ENCODE peak calls at places on chromosomes 12 and 14, in ten cellular contexts. A is stomach; Y is CD8-positive, alpha-beta T cell; V is fibroblast of lung; I is cardiac muscle cell; T is thoracic aorta; Z is tibial nerve; X is astrocyte; P is gastrocnemius medialis; F is prostate gland. L is an unnamed sample.

GRCh38 chr12:122471324-122472226 is 29.2 kb downstream of the ZCCHC8 start:
- DNase-seq in T (no peak), P (no peak), V (peak; percentile 69), Z (no peak), A (peak; percentile 22), I (peak; percentile 63), Y (no peak), X (peak; percentile 56), F (peak; percentile 16), L (peak; percentile 88)

GRCh38 chr12:12693111-12693671 is 2.8 kb downstream of the GPR19 start:
- DNase-seq in I (peak; percentile 48), A (no peak), V (no peak), Y (no peak), X (no peak), T (no peak), P (no peak), Z (no peak), F (no peak), L (no peak)

GRCh38 chr14:67620217-67620789 is 583 bp downstream of the ARG2 start:
- DNase-seq in Y (no peak), I (peak; percentile 63), Z (no peak), V (no peak), P (peak; percentile 48), F (peak; percentile 42), T (no peak), A (peak; percentile 26), X (no peak), L (peak; percentile 27)

GRCh38 chr12:49885118-49885517 is 18.6 kb downstream of the FAIM2 start:
- DNase-seq in T (no peak), V (no peak), Y (no peak), P (no peak), A (no peak), F (no peak), X (no peak), Z (no peak), I (no peak), L (no peak)

GRCh38 chr12:57452181-57452936 is 2.7 kb upstream of the INHBE start:
- DNase-seq in X (peak; percentile 93), A (no peak), I (peak; percentile 94), Y (no peak), P (peak; percentile 47), Z (no peak), V (peak; percentile 94), F (no peak), T (no peak), L (peak; percentile 93)

GRCh38 chr12:42593781-42594322 is 4.3 kb upstream of the PRICKLE1 start:
- DNase-seq in I (no peak), Y (no peak), P (no peak), Z (no peak), A (no peak), V (no peak), T (no peak), X (no peak), F (no peak), L (no peak)

GRCh38 chr14:31207746-31208545 is at the start of gene HECTD1:
- DNase-seq in Y (peak; percentile 78), T (peak; percentile 56), P (peak; percentile 91), Z (peak; percentile 58), V (peak; percentile 91), A (peak; percentile 89), I (peak; percentile 95), F (peak; percentile 89), X (peak; percentile 92), L (peak; percentile 93)

GRCh38 chr14:105330491-105330895 is 15.9 kb downstream of the PACS2 start:
- DNase-seq in Z (no peak), Y (no peak), F (no peak), X (peak; percentile 60), I (no peak), A (no peak), V (peak; percentile 70), P (no peak), T (no peak), L (peak; percentile 33)

GRCh38 chr12:42162940-42163339 is 18.3 kb upstream of the GXYLT1 start:
- DNase-seq in A (no peak), T (no peak), X (no peak), P (no peak), V (no peak), Y (no peak), I (no peak), Z (no peak), F (no peak), L (no peak)

GRCh38 chr14:64475585-64476273 is 10.4 kb downstream of the AKAP5 start:
- DNase-seq in Y (no peak), A (no peak), Z (no peak), I (no peak), V (no peak), X (no peak), T (no peak), F (no peak), P (no peak), L (no peak)

GRCh38 chr14:63899953-63900352 is 47.1 kb downstream of the SYNE2 start:
- DNase-seq in X (no peak), Y (no peak), A (no peak), I (no peak), V (no peak), Z (no peak), T (no peak), P (no peak), F (no peak), L (no peak)

GRCh38 chr14:70045715-70046535 is 142.8 kb downstream of the SLC8A3 start:
- DNase-seq in F (peak; percentile 65), Y (no peak), A (peak; percentile 86), P (peak; percentile 32), T (no peak), X (peak; percentile 2), Z (no peak), I (peak; percentile 77), V (peak; percentile 33), L (peak; percentile 70)

GRCh38 chr12:104138747-104139186 is 757 bp upstream of the NFYB start:
- DNase-seq in T (no peak), Y (no peak), V (no peak), I (peak; percentile 26), F (no peak), P (peak; percentile 6), X (no peak), Z (no peak), A (no peak), L (no peak)

GRCh38 chr14:65728604-65729003 is 316.1 kb downstream of the FUT8 start:
- DNase-seq in T (no peak), P (no peak), X (no peak), A (no peak), I (no peak), V (no peak), Z (no peak), Y (no peak), F (no peak), L (no peak)
- H3K4me3 ChIP-seq in T (no peak overlapping the region), P (no peak overlapping the region), X (no peak overlapping the region), A (no peak overlapping the region), I (no peak overlapping the region), V (no peak overlapping the region), Z (no peak overlapping the region), Y (no peak overlapping the region), F (no peak overlapping the region), L (no peak overlapping the region)

DNA sequence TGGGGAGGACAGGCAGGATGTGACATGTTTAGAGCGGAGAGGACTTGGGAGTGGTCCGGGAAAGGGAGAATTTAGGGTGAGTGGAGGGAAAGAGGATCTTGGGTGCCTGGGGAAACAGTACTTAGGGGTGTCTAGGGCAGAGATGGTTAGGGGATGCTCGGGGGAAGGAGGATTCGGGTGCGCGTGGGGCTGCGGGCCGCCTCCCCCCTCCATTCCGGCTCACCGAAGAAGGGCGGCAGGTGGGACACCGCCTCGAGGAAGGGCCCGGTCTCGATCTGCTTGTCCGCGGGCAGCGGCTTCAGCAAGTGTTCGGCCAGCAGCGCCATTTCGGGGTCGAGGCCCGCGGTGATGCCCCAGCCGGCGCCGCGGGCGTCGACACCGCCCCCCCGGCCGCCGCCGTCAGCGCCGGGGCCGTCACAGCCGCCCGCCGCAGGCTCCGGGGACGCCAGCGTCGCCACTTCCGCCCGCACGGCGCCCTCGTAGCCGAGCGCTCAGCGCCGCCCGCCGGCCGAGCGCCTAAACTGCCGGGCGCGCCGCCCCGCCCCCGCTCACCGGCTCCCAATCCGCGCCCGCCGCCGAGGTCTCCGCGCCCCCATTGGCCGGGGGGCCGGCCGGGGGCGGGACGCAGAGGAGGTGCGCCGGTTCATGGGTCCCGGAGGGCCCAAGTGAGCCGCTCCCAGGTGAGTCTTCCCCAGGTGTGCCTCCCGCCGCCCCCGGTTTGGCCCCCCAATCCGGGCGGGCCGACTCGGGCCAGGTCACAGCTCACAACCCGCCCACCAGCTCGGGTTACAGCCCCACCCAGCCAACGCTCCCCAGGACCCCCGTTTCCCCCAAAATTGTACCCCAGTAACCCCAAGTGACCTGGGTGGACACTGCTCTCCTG is at the start of gene GLTP:
- DNase-seq in T (peak; percentile 20), A (peak; percentile 91), F (peak; percentile 79), X (peak; percentile 47), V (peak; percentile 65), I (peak; percentile 95), Z (peak; percentile 67), P (peak; percentile 61), Y (peak; percentile 82), L (peak; percentile 65)
- TF ChIP-seq CTCF in T (peak; percentile 25), A (peak; percentile 33), F (peak; percentile 62), X (no peak), V (no peak), I (peak; percentile 20), Z (peak; percentile 99), P (peak; percentile 85), Y (peak; percentile 48), L (no peak)

GRCh38 chr12:73342733-73343132 is 1070.6 kb downstream of the TRHDE start:
- DNase-seq in Y (no peak), T (no peak), F (no peak), Z (no peak), I (no peak), X (no peak), V (no peak), P (no peak), A (no peak), L (no peak)
- H3K4me3 ChIP-seq in Y (no peak overlapping the region), T (no peak overlapping the region), F (no peak overlapping the region), Z (no peak overlapping the region), I (no peak overlapping the region), X (no peak overlapping the region), V (no peak overlapping the region), P (no peak overlapping the region), A (no peak overlapping the region), L (no peak overlapping the region)

GRCh38 chr12:55515696-55516095 is 23.5 kb downstream of the OR6C68 start:
- DNase-seq in P (no peak), A (no peak), Y (no peak), F (no peak), V (no peak), X (no peak), I (no peak), Z (no peak), T (no peak), L (no peak)
- TF ChIP-seq CTCF in P (no peak), A (no peak), Y (no peak), F (no peak), V (no peak), X (no peak), I (no peak), Z (no peak), T (no peak), L (no peak)

DNA sequence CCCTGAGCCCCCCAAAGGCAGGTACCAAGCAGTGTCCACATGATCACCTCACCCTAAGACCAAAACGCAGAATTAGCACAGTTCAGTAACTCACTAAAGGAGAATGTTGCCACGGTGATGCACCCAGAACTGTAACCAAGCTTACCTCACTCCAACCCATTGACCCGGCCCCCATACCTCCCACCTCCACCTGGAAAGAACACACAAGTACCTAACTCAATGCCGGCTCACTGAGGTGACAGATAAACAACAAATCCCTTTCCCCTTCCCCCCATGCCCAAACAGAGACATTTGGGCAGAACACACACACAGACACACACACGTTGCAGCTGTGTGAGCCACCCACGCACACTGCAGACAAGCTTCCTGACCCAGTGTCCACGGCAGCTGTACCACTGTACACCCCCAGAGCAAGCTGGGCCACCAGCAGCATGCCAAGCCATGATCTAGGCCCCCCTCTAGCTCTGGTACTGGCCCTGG is 1.3 kb downstream of the RAPGEF3 start:
- DNase-seq in I (no peak), P (no peak), Z (no peak), X (no peak), F (no peak), Y (no peak), T (no peak), V (no peak), A (no peak), L (no peak)
- H3K4me3 ChIP-seq in I (no peak overlapping the region), P (peak overlapping the region; percentile 91), Z (peak overlapping the region; percentile 74), X (no peak overlapping the region), F (peak overlapping the region; percentile 51), Y (no peak overlapping the region), T (peak overlapping the region; percentile 84), V (no peak overlapping the region), A (peak overlapping the region; percentile 75), L (peak overlapping the region; percentile 27)